ENCODE peak calls at places on chromosomes 16 and 17, in nine cellular contexts. One of them, this sample, is unnamed.

GRCh38 chr17:32310927-32311568 is 30.9 kb downstream of the C17orf75 start:
- DNase-seq in naive thymus-derived CD8-positive, alpha-beta T cell: no peak
- DNase-seq in NCI-H2029 treated with DMSO at 0.1 percent for 48 hours: no peak
- DNase-seq in C1 segment of cervical spinal cord: no peak
- DNase-seq in nephron progenitor cell: no peak
- DNase-seq in T-helper 1 cell: no peak
- DNase-seq in left colon: no peak
- DNase-seq in fibroblast of the conjunctiva: no peak
- DNase-seq in M059J: no peak
- DNase-seq in this sample: no peak

GRCh38 chr16:72921620-72922019 is 126.3 kb downstream of the ZFHX3 start:
- DNase-seq in C1 segment of cervical spinal cord: peak; percentile 33
- DNase-seq in left colon: no peak
- DNase-seq in M059J: no peak
- DNase-seq in fibroblast of the conjunctiva: no peak
- DNase-seq in naive thymus-derived CD8-positive, alpha-beta T cell: no peak
- DNase-seq in NCI-H2029 treated with DMSO at 0.1 percent for 48 hours: no peak
- DNase-seq in nephron progenitor cell: no peak
- DNase-seq in T-helper 1 cell: no peak
- DNase-seq in this sample: peak; percentile 25

GRCh38 chr17:40190197-40191021 is 13.1 kb downstream of the RAPGEFL1 start:
- DNase-seq in nephron progenitor cell: peak; percentile 41
- DNase-seq in C1 segment of cervical spinal cord: no peak
- DNase-seq in fibroblast of the conjunctiva: no peak
- DNase-seq in left colon: no peak
- DNase-seq in naive thymus-derived CD8-positive, alpha-beta T cell: no peak
- DNase-seq in T-helper 1 cell: no peak
- DNase-seq in NCI-H2029 treated with DMSO at 0.1 percent for 48 hours: no peak
- DNase-seq in M059J: peak; percentile 25
- DNase-seq in this sample: peak; percentile 35

GRCh38 chr16:86227041-86227440 is 283.3 kb upstream of the FOXF1 start:
- DNase-seq in fibroblast of the conjunctiva: no peak
- DNase-seq in left colon: peak; percentile 14
- DNase-seq in T-helper 1 cell: no peak
- DNase-seq in nephron progenitor cell: no peak
- DNase-seq in M059J: no peak
- DNase-seq in NCI-H2029 treated with DMSO at 0.1 percent for 48 hours: no peak
- DNase-seq in naive thymus-derived CD8-positive, alpha-beta T cell: no peak
- DNase-seq in C1 segment of cervical spinal cord: no peak
- DNase-seq in this sample: no peak

GRCh38 chr16:30948956-30949654 is at the start of gene ORAI3:
- DNase-seq in naive thymus-derived CD8-positive, alpha-beta T cell: peak; percentile 24
- DNase-seq in left colon: peak; percentile 80
- DNase-seq in M059J: peak; percentile 79
- DNase-seq in T-helper 1 cell: no peak
- DNase-seq in fibroblast of the conjunctiva: no peak
- DNase-seq in C1 segment of cervical spinal cord: peak; percentile 68
- DNase-seq in nephron progenitor cell: peak; percentile 71
- DNase-seq in NCI-H2029 treated with DMSO at 0.1 percent for 48 hours: no peak
- DNase-seq in this sample: peak; percentile 59

GRCh38 chr17:31472137-31472536 is 80.7 kb downstream of the RAB11FIP4 start:
- DNase-seq in nephron progenitor cell: no peak
- DNase-seq in left colon: no peak
- DNase-seq in fibroblast of the conjunctiva: no peak
- DNase-seq in naive thymus-derived CD8-positive, alpha-beta T cell: no peak
- DNase-seq in C1 segment of cervical spinal cord: peak; percentile 75
- DNase-seq in NCI-H2029 treated with DMSO at 0.1 percent for 48 hours: no peak
- DNase-seq in T-helper 1 cell: no peak
- DNase-seq in M059J: no peak
- DNase-seq in this sample: peak; percentile 81

GRCh38 chr16:30557397-30557949 is 701 bp downstream of the ZNF764 start:
- DNase-seq in M059J: no peak
- DNase-seq in T-helper 1 cell: no peak
- DNase-seq in nephron progenitor cell: no peak
- DNase-seq in C1 segment of cervical spinal cord: no peak
- DNase-seq in left colon: no peak
- DNase-seq in NCI-H2029 treated with DMSO at 0.1 percent for 48 hours: no peak
- DNase-seq in fibroblast of the conjunctiva: no peak
- DNase-seq in naive thymus-derived CD8-positive, alpha-beta T cell: no peak
- DNase-seq in this sample: no peak

GRCh38 chr16:87132361-87133014 is 184.7 kb downstream of the C16orf95 start:
- DNase-seq in T-helper 1 cell: no peak
- DNase-seq in C1 segment of cervical spinal cord: peak; percentile 15
- DNase-seq in left colon: no peak
- DNase-seq in nephron progenitor cell: no peak
- DNase-seq in NCI-H2029 treated with DMSO at 0.1 percent for 48 hours: no peak
- DNase-seq in naive thymus-derived CD8-positive, alpha-beta T cell: no peak
- DNase-seq in M059J: peak; percentile 79
- DNase-seq in fibroblast of the conjunctiva: peak; percentile 73
- DNase-seq in this sample: no peak

GRCh38 chr16:77967054-77968035 is 55.0 kb upstream of the CLEC3A start:
- DNase-seq in NCI-H2029 treated with DMSO at 0.1 percent for 48 hours: no peak
- DNase-seq in T-helper 1 cell: no peak
- DNase-seq in C1 segment of cervical spinal cord: no peak
- DNase-seq in M059J: no peak
- DNase-seq in nephron progenitor cell: no peak
- DNase-seq in naive thymus-derived CD8-positive, alpha-beta T cell: no peak
- DNase-seq in fibroblast of the conjunctiva: no peak
- DNase-seq in left colon: no peak
- DNase-seq in this sample: no peak

GRCh38 chr16:50297301-50298074 is 31.1 kb downstream of the ADCY7 start:
- DNase-seq in NCI-H2029 treated with DMSO at 0.1 percent for 48 hours: no peak
- DNase-seq in left colon: peak; percentile 22
- DNase-seq in T-helper 1 cell: no peak
- DNase-seq in fibroblast of the conjunctiva: no peak
- DNase-seq in C1 segment of cervical spinal cord: no peak
- DNase-seq in naive thymus-derived CD8-positive, alpha-beta T cell: no peak
- DNase-seq in nephron progenitor cell: no peak
- DNase-seq in M059J: no peak
- DNase-seq in this sample: no peak

GRCh38 chr16:88381820-88382451 is 823 bp upstream of the ZNF469 start:
- DNase-seq in C1 segment of cervical spinal cord: no peak
- DNase-seq in left colon: no peak
- DNase-seq in nephron progenitor cell: no peak
- DNase-seq in NCI-H2029 treated with DMSO at 0.1 percent for 48 hours: no peak
- DNase-seq in naive thymus-derived CD8-positive, alpha-beta T cell: no peak
- DNase-seq in M059J: no peak
- DNase-seq in T-helper 1 cell: no peak
- DNase-seq in fibroblast of the conjunctiva: no peak
- DNase-seq in this sample: no peak

GRCh38 chr16:34054137-34054536 is 594.7 kb downstream of the TP53TG3F start:
- DNase-seq in NCI-H2029 treated with DMSO at 0.1 percent for 48 hours: no peak
- DNase-seq in left colon: no peak
- DNase-seq in fibroblast of the conjunctiva: no peak
- DNase-seq in naive thymus-derived CD8-positive, alpha-beta T cell: no peak
- DNase-seq in C1 segment of cervical spinal cord: no peak
- DNase-seq in T-helper 1 cell: no peak
- DNase-seq in M059J: no peak
- DNase-seq in nephron progenitor cell: no peak
- DNase-seq in this sample: no peak